ENCODE peak calls at places on chromosomes 16 and 17, in six cellular contexts. X, O, R, H, E and G are unnamed samples.

GRCh38 chr17:49468827-49469385 is 26.2 kb upstream of the NGFR start:
- DNase-seq in O (no peak), H (no peak), R (no peak), X (peak; percentile 25), E (no peak), G (no peak)

GRCh38 chr17:55513885-55514590 is 2.8 kb upstream of the SMIM36 start:
- DNase-seq in E (no peak), H (no peak), X (peak; percentile 80), O (peak; percentile 75), R (no peak), G (no peak)

GRCh38 chr16:86570542-86571196 is 4.0 kb downstream of the FOXC2 start:
- DNase-seq in E (no peak), H (no peak), X (peak; percentile 41), O (peak; percentile 61), R (no peak), G (no peak)

GRCh38 chr17:2062571-2063183 is 7.8 kb downstream of the HIC1 start:
- DNase-seq in H (no peak), X (peak; percentile 47), R (no peak), E (no peak), O (peak; percentile 77), G (no peak)

GRCh38 chr16:81621496-81621895 is 157.6 kb upstream of the PLCG2 start:
- DNase-seq in X (no peak), H (no peak), R (no peak), O (no peak), E (no peak), G (no peak)

GRCh38 chr16:85069171-85069570 is 41.6 kb downstream of the KIAA0513 start:
- DNase-seq in X (no peak), R (no peak), H (no peak), E (no peak), O (no peak), G (no peak)

GRCh38 chr16:70752381-70752780 is 48.6 kb downstream of the VAC14 start:
- DNase-seq in R (no peak), X (no peak), E (no peak), H (no peak), O (no peak), G (no peak)

GRCh38 chr17:64066709-64067108 is 46.3 kb upstream of the ICAM2 start:
- DNase-seq in H (no peak), E (no peak), R (no peak), X (no peak), O (no peak), G (no peak)

GRCh38 chr16:69932228-69932627 is 18.9 kb upstream of the CLEC18A start:
- DNase-seq in O (no peak), E (no peak), X (no peak), R (no peak), H (no peak), G (no peak)

GRCh38 chr16:84995666-84996065 is 15.7 kb downstream of the ZDHHC7 start:
- DNase-seq in X (no peak), E (peak; percentile 72), H (no peak), O (no peak), R (no peak), G (no peak)

GRCh38 chr17:40354191-40355122 is 10.1 kb downstream of the GJD3 start:
- DNase-seq in R (no peak), E (no peak), X (no peak), O (no peak), H (no peak), G (peak; percentile 87)

GRCh38 chr17:21462259-21462658 is 86.1 kb downstream of the KCNJ12 start:
- DNase-seq in E (no peak), H (no peak), R (no peak), X (no peak), O (no peak), G (no peak)

GRCh38 chr16:71423016-71423415 is 18.8 kb downstream of the TLE7 start:
- DNase-seq in X (no peak), O (no peak), R (no peak), E (no peak), H (no peak), G (no peak)

GRCh38 chr17:31704483-31704882 is 154.6 kb downstream of the COPRS start:
- DNase-seq in O (no peak), X (no peak), R (no peak), H (no peak), E (no peak), G (no peak)

GRCh38 chr17:76404256-76404655 is 19.8 kb downstream of the SPHK1 start:
- DNase-seq in R (no peak), E (no peak), H (no peak), O (no peak), X (no peak), G (no peak)

GRCh38 chr16:27529962-27530361 is 19.8 kb downstream of the GTF3C1 start:
- DNase-seq in R (no peak), H (peak; percentile 75), X (peak; percentile 52), E (no peak), O (peak; percentile 90), G (no peak)

GRCh38 chr17:81397314-81398169 is 2.3 kb downstream of the BAHCC1 start:
- DNase-seq in O (peak; percentile 77), R (no peak), H (no peak), X (peak; percentile 78), E (no peak), G (no peak)

GRCh38 chr16:1602285-1602684 is 9.6 kb downstream of the IFT140 start:
- DNase-seq in E (peak; percentile 81), H (no peak), X (no peak), R (no peak), O (no peak), G (no peak)
- TF ChIP-seq CTCF in E (no peak), H (no peak), X (no peak), R (no peak), O (no peak), G (no peak)

GRCh38 chr17:45263477-45263860 is 1.6 kb upstream of the SPATA32 start:
- DNase-seq in E (peak; percentile 61), X (no peak), H (no peak), O (no peak), R (no peak), G (no peak)

GRCh38 chr17:45264430-45264829 is 2.5 kb upstream of the SPATA32 start:
- DNase-seq in O (no peak), R (no peak), E (peak; percentile 62), X (no peak), H (no peak), G (no peak)

GRCh38 chr17:45264988-45265387 is 3.1 kb upstream of the SPATA32 start:
- DNase-seq in E (no peak), O (no peak), R (no peak), X (no peak), H (no peak), G (no peak)

GRCh38 chr17:45261577-45262515 is at the start of gene SPATA32:
- DNase-seq in H (no peak), O (no peak), E (peak; percentile 87), R (no peak), X (no peak), G (no peak)

DNA sequence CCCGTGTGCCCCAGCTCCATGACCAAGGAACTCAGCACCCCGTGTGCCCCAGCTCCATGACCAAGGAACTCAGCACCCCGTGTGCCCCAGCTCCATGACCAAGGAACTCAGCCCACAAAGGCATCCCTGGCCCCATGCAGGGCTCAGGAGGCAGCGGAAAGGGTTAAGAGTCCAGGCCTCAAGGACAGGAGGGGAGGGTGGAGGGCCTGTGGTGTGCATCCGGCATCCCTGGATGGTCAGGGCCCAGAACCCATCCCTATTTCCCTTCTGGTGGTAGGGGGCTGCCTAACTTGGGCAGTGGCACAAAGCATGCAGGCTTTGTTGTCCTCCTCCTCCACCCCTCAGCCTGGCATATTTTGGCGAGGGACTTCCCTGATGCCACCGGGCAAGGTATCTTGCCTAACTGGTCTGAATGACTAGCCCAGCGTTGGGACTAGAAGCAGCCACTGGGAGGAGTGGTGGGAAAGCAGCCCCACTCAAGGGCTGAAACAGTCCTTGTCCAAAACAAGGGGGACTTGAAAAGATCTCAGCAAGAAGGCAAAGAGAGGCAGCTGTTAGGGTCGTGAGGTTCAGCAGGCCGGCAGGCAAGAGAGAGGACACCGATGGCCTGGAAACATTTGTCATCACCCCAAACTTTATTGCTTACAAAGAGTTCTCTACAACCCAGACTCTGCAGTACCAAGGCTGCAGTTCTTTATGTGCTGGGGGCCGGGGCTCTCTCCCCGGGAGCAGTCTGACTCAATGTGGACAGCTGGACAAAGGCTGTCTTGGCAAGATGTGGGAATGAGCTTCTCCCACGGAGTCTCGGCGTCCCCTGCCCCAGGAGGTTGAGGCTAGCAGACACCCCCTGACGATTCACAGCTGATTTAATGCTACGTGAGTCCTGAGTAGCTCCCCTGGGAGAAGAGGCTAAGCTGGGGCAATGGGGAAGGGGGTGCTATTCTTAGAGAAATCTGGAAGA is 902 bp upstream of the SPATA32 start:
- DNase-seq in X (peak; percentile 58), H (no peak), E (no peak), R (no peak), O (peak; percentile 79), G (no peak)
- TF ChIP-seq CTCF in X (no peak), H (no peak), E (no peak), R (no peak), O (peak; percentile 22), G (no peak)

DNA sequence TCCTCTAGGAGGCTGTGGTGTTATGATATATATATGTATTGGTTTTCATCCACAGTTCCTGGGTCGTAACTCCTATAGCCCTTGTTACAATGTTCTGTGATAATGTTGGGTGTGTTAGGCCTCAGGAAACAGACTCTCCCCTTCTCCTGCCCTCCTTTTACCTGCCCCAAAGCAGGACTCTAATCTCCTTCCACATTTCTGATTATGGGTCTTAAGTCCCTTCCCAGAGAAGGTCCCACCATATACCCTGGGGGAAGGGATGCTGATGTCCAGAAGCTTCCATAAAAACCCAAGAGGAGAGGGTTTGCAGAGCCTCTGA is 450 bp upstream of the C1QBP start:
- DNase-seq in R (no peak), O (no peak), H (no peak), E (no peak), X (no peak), G (no peak)
- TF ChIP-seq CTCF in R (no peak), O (no peak), H (no peak), E (peak; percentile 33), X (no peak), G (no peak)

GRCh38 chr16:9372934-9373890 is 281.8 kb downstream of the HAPSTR1 start:
- DNase-seq in H (no peak), O (no peak), X (no peak), E (no peak), R (no peak), G (peak; percentile 69)
- TF ChIP-seq CTCF in H (no peak), O (no peak), X (no peak), E (no peak), R (no peak), G (no peak)

DNA sequence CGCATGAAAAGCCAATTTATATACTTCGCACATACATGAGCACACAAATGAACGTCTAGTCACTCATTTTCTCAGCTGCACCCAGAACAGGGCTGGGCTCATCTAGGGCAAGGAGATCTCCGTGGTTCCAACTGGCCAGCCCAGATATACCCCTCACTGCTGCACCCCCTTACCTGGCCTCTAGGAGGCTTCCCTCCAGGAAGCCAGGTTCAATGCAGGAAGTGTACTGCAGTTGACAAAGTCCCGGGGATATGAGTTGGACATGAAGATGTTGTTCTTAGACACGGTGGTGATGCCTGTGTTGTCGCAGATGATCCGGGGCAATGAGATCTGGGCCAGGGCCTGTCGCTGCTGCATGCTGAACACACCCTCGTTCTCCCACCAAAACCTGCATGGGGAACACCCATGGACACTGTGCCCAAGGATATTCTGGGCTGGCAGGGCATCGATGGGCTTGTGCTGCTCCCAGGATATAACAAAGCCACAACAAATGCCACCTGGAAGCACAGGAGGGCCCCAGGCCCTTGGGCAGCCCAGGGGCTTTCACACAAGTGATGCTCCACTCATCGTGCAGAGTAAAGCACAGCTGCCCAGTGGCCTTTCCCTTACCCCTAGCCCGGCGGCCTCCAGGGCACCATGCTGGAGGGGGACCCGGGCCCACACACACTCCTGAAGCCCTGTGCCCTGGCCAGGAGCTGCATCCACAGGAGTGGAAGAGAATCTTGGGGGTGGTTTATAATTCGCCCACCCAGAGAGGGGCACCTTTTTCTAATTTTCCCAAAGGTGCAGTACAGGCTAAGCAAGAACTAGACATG is 10.1 kb downstream of the MPO start:
- DNase-seq in R (no peak), X (no peak), E (peak; percentile 47), O (no peak), H (no peak), G (no peak)
- TF ChIP-seq CTCF in R (no peak), X (no peak), E (peak; percentile 19), O (no peak), H (peak; percentile 10), G (no peak)